ENCODE peak calls at places on chromosome 1, in seven cellular contexts. T is CD4-positive, alpha-beta T cell; E is NAMALWA; B is T-cell; I is stimulated activated CD8-positive, alpha-beta memory T cell treated with anti-CD3 and anti-CD28 coated beads, Interleukin-2, amount 100 ng/mL, for 1 hour; W is breast epithelium; V is GM12892. O is an unnamed sample.

GRCh38 chr1:202685671-202686070 is 24.6 kb downstream of the SYT2 start:
- DNase-seq in V (no peak), T (no peak), I (no peak), E (no peak), B (no peak), W (no peak), O (no peak)

GRCh38 chr1:243513726-243514491 is 258.1 kb downstream of the SDCCAG8 start:
- DNase-seq in I (no peak), E (no peak), B (no peak), T (no peak), W (no peak), V (no peak), O (no peak)

GRCh38 chr1:157512036-157512969 is 40.0 kb downstream of the FCRL5 start:
- DNase-seq in T (no peak), V (no peak), B (no peak), E (peak), W (no peak), I (no peak), O (no peak)

GRCh38 chr1:30111431-30111830 is 612.0 kb downstream of the MATN1 start:
- DNase-seq in W (no peak), V (no peak), I (no peak), E (peak), T (no peak), B (no peak), O (no peak)

GRCh38 chr1:9465640-9466039 is 73.6 kb upstream of the SLC25A33 start:
- DNase-seq in W (no peak), V (no peak), E (no peak), I (no peak), T (no peak), B (no peak), O (no peak)

GRCh38 chr1:20355828-20356735 is 65.4 kb downstream of the VWA5B1 start:
- DNase-seq in E (no peak), I (no peak), V (no peak), B (no peak), W (peak), T (no peak), O (no peak)

GRCh38 chr1:153616144-153616884 is at the start of gene S100A14:
- DNase-seq in B (no peak), I (no peak), V (no peak), W (peak), E (no peak), T (no peak), O (no peak)

GRCh38 chr1:155174334-155175280 is 958 bp downstream of the TRIM46 start:
- DNase-seq in V (no peak), T (peak), W (peak), B (peak), I (no peak), E (peak), O (peak)

GRCh38 chr1:3785458-3786157 is 10.7 kb downstream of the LRRC47 start:
- DNase-seq in I (no peak), B (no peak), W (peak), T (no peak), V (no peak), E (peak), O (no peak)

GRCh38 chr1:152048641-152048970 is 11.8 kb upstream of the S100A11 start:
- DNase-seq in I (no peak), E (no peak), W (no peak), T (no peak), B (no peak), V (no peak), O (no peak)

GRCh38 chr1:112322983-112323678 is 72.9 kb upstream of the CTTNBP2NL start:
- DNase-seq in I (no peak), T (no peak), B (no peak), V (no peak), E (no peak), W (no peak), O (no peak)

GRCh38 chr1:230852959-230853358 is 15.4 kb downstream of the C1orf198 start:
- DNase-seq in E (no peak), V (no peak), B (no peak), I (no peak), W (no peak), T (no peak), O (no peak)